ENCODE peak calls at places on chromosomes 4 and X, in six cellular contexts. One of them, this sample, is unnamed.

GRCh38 chrX:68238568-68238967 is 194.7 kb downstream of the OPHN1 start:
- DNase-seq in NCI-H1092 treated with DMSO at 0.1 percent for 48 hours: no peak
- DNase-seq in ACHN: peak; percentile 26
- DNase-seq in central memory CD4-positive, alpha-beta T cell: no peak
- DNase-seq in cerebellar cortex: no peak
- DNase-seq in T-helper 2 cell: peak; percentile 0
- DNase-seq in this sample: no peak

GRCh38 chr4:106289737-106290136 is 26.3 kb downstream of the TBCK start:
- DNase-seq in NCI-H1092 treated with DMSO at 0.1 percent for 48 hours: no peak
- DNase-seq in ACHN: no peak
- DNase-seq in central memory CD4-positive, alpha-beta T cell: no peak
- DNase-seq in cerebellar cortex: no peak
- DNase-seq in T-helper 2 cell: no peak
- DNase-seq in this sample: no peak

GRCh38 chrX:70253377-70254062 is 6.5 kb downstream of the P2RY4 start:
- DNase-seq in NCI-H1092 treated with DMSO at 0.1 percent for 48 hours: no peak
- DNase-seq in ACHN: no peak
- DNase-seq in central memory CD4-positive, alpha-beta T cell: no peak
- DNase-seq in cerebellar cortex: no peak
- DNase-seq in T-helper 2 cell: no peak
- DNase-seq in this sample: no peak

GRCh38 chr4:83639849-83640493 is 104.1 kb downstream of the GPAT3 start:
- DNase-seq in NCI-H1092 treated with DMSO at 0.1 percent for 48 hours: peak; percentile 19
- DNase-seq in ACHN: peak; percentile 70
- DNase-seq in central memory CD4-positive, alpha-beta T cell: peak; percentile 56
- DNase-seq in cerebellar cortex: peak; percentile 82
- DNase-seq in T-helper 2 cell: peak; percentile 66
- DNase-seq in this sample: no peak

GRCh38 chr4:69054578-69055200 is 41.6 kb upstream of the UGT2B7 start:
- DNase-seq in NCI-H1092 treated with DMSO at 0.1 percent for 48 hours: no peak
- DNase-seq in ACHN: peak; percentile 84
- DNase-seq in central memory CD4-positive, alpha-beta T cell: no peak
- DNase-seq in cerebellar cortex: no peak
- DNase-seq in T-helper 2 cell: no peak
- DNase-seq in this sample: no peak

GRCh38 chr4:188658958-188659522 is 519.8 kb downstream of the TRIML1 start:
- DNase-seq in NCI-H1092 treated with DMSO at 0.1 percent for 48 hours: no peak
- DNase-seq in ACHN: no peak
- DNase-seq in central memory CD4-positive, alpha-beta T cell: no peak
- DNase-seq in cerebellar cortex: no peak
- DNase-seq in T-helper 2 cell: no peak
- DNase-seq in this sample: no peak

GRCh38 chr4:73855406-73855805 is 2.3 kb downstream of the PF4V1 start:
- DNase-seq in NCI-H1092 treated with DMSO at 0.1 percent for 48 hours: no peak
- DNase-seq in ACHN: no peak
- DNase-seq in central memory CD4-positive, alpha-beta T cell: no peak
- DNase-seq in cerebellar cortex: no peak
- DNase-seq in T-helper 2 cell: no peak
- DNase-seq in this sample: no peak

GRCh38 chrX:3585719-3586118 is 127.7 kb downstream of the PRKX start:
- DNase-seq in NCI-H1092 treated with DMSO at 0.1 percent for 48 hours: peak; percentile 40
- DNase-seq in ACHN: no peak
- DNase-seq in central memory CD4-positive, alpha-beta T cell: no peak
- DNase-seq in cerebellar cortex: no peak
- DNase-seq in T-helper 2 cell: no peak
- DNase-seq in this sample: no peak

GRCh38 chr4:5863461-5864113 is 29.3 kb downstream of the CRMP1 start:
- DNase-seq in NCI-H1092 treated with DMSO at 0.1 percent for 48 hours: no peak
- DNase-seq in ACHN: peak; percentile 95
- DNase-seq in central memory CD4-positive, alpha-beta T cell: no peak
- DNase-seq in cerebellar cortex: no peak
- DNase-seq in T-helper 2 cell: peak; percentile 91
- DNase-seq in this sample: peak; percentile 75

GRCh38 chr4:183846951-183847350 is 58.2 kb upstream of the STOX2 start:
- DNase-seq in NCI-H1092 treated with DMSO at 0.1 percent for 48 hours: no peak
- DNase-seq in ACHN: no peak
- DNase-seq in central memory CD4-positive, alpha-beta T cell: no peak
- DNase-seq in cerebellar cortex: no peak
- DNase-seq in T-helper 2 cell: no peak
- DNase-seq in this sample: no peak

GRCh38 chr4:76977113-76977512 is 27.6 kb downstream of the SEPTIN11 start:
- DNase-seq in NCI-H1092 treated with DMSO at 0.1 percent for 48 hours: no peak
- DNase-seq in ACHN: no peak
- DNase-seq in central memory CD4-positive, alpha-beta T cell: no peak
- DNase-seq in cerebellar cortex: no peak
- DNase-seq in T-helper 2 cell: no peak
- DNase-seq in this sample: no peak

GRCh38 chr4:41369680-41370079 is 113.0 kb downstream of the UCHL1 start:
- DNase-seq in NCI-H1092 treated with DMSO at 0.1 percent for 48 hours: no peak
- DNase-seq in ACHN: no peak
- DNase-seq in central memory CD4-positive, alpha-beta T cell: no peak
- DNase-seq in cerebellar cortex: no peak
- DNase-seq in T-helper 2 cell: no peak
- DNase-seq in this sample: no peak

GRCh38 chr4:47251363-47252135 is 212.0 kb downstream of the COMMD8 start:
- DNase-seq in NCI-H1092 treated with DMSO at 0.1 percent for 48 hours: no peak
- DNase-seq in ACHN: no peak
- DNase-seq in central memory CD4-positive, alpha-beta T cell: no peak
- DNase-seq in cerebellar cortex: no peak
- DNase-seq in T-helper 2 cell: no peak
- DNase-seq in this sample: no peak

GRCh38 chr4:2862528-2862927 is 18.9 kb downstream of the ADD1 start:
- DNase-seq in NCI-H1092 treated with DMSO at 0.1 percent for 48 hours: no peak
- DNase-seq in ACHN: peak; percentile 75
- DNase-seq in central memory CD4-positive, alpha-beta T cell: no peak
- DNase-seq in cerebellar cortex: no peak
- DNase-seq in T-helper 2 cell: no peak
- DNase-seq in this sample: peak; percentile 21

GRCh38 chr4:157992038-157992706 is 180.7 kb downstream of the GASK1B start:
- DNase-seq in NCI-H1092 treated with DMSO at 0.1 percent for 48 hours: peak; percentile 47
- DNase-seq in ACHN: peak; percentile 71
- DNase-seq in central memory CD4-positive, alpha-beta T cell: peak; percentile 6
- DNase-seq in cerebellar cortex: peak; percentile 77
- DNase-seq in T-helper 2 cell: peak; percentile 41
- DNase-seq in this sample: no peak

GRCh38 chr4:23105759-23106370 is 413.1 kb downstream of the GBA3 start:
- DNase-seq in NCI-H1092 treated with DMSO at 0.1 percent for 48 hours: no peak
- DNase-seq in ACHN: no peak
- DNase-seq in central memory CD4-positive, alpha-beta T cell: no peak
- DNase-seq in cerebellar cortex: no peak
- DNase-seq in T-helper 2 cell: no peak
- DNase-seq in this sample: no peak

GRCh38 chrX:152817082-152817744 is 13.3 kb downstream of the CETN2 start:
- DNase-seq in NCI-H1092 treated with DMSO at 0.1 percent for 48 hours: peak; percentile 18
- DNase-seq in ACHN: peak; percentile 13
- DNase-seq in central memory CD4-positive, alpha-beta T cell: no peak
- DNase-seq in cerebellar cortex: peak; percentile 19
- DNase-seq in T-helper 2 cell: no peak
- DNase-seq in this sample: no peak

GRCh38 chr4:145177511-145177905 is 2.9 kb downstream of the OTUD4 start:
- DNase-seq in NCI-H1092 treated with DMSO at 0.1 percent for 48 hours: no peak
- DNase-seq in ACHN: peak; percentile 10
- DNase-seq in central memory CD4-positive, alpha-beta T cell: no peak
- DNase-seq in cerebellar cortex: peak; percentile 60
- DNase-seq in T-helper 2 cell: peak; percentile 27
- DNase-seq in this sample: no peak

GRCh38 chrX:66200855-66201795 is 37.1 kb downstream of the HEPH start:
- DNase-seq in NCI-H1092 treated with DMSO at 0.1 percent for 48 hours: no peak
- DNase-seq in ACHN: peak; percentile 4
- DNase-seq in central memory CD4-positive, alpha-beta T cell: no peak
- DNase-seq in cerebellar cortex: no peak
- DNase-seq in T-helper 2 cell: peak; percentile 18
- DNase-seq in this sample: no peak

GRCh38 chr4:77036206-77036605 is 39.6 kb downstream of the CCNI start:
- DNase-seq in NCI-H1092 treated with DMSO at 0.1 percent for 48 hours: no peak
- DNase-seq in ACHN: no peak
- DNase-seq in central memory CD4-positive, alpha-beta T cell: no peak
- DNase-seq in cerebellar cortex: no peak
- DNase-seq in T-helper 2 cell: no peak
- DNase-seq in this sample: peak; percentile 88

GRCh38 chr4:10926025-10926424 is 241.5 kb upstream of the CLNK start:
- DNase-seq in NCI-H1092 treated with DMSO at 0.1 percent for 48 hours: no peak
- DNase-seq in ACHN: no peak
- DNase-seq in central memory CD4-positive, alpha-beta T cell: no peak
- DNase-seq in cerebellar cortex: peak; percentile 15
- DNase-seq in T-helper 2 cell: no peak
- DNase-seq in this sample: no peak

GRCh38 chrX:153829799-153830631 is at the start of gene PDZD4:
- DNase-seq in NCI-H1092 treated with DMSO at 0.1 percent for 48 hours: no peak
- DNase-seq in ACHN: no peak
- DNase-seq in central memory CD4-positive, alpha-beta T cell: peak; percentile 32
- DNase-seq in cerebellar cortex: no peak
- DNase-seq in T-helper 2 cell: no peak
- DNase-seq in this sample: no peak

GRCh38 chr4:75745192-75745591 is 20.8 kb downstream of the USO1 start:
- DNase-seq in NCI-H1092 treated with DMSO at 0.1 percent for 48 hours: no peak
- DNase-seq in ACHN: no peak
- DNase-seq in central memory CD4-positive, alpha-beta T cell: no peak
- DNase-seq in cerebellar cortex: no peak
- DNase-seq in T-helper 2 cell: no peak
- DNase-seq in this sample: no peak

GRCh38 chrX:155070975-155071693 is at the start of the genes BRCC3, CMC4 and MTCP1:
- DNase-seq in NCI-H1092 treated with DMSO at 0.1 percent for 48 hours: peak; percentile 89
- DNase-seq in ACHN: peak; percentile 74
- DNase-seq in central memory CD4-positive, alpha-beta T cell: peak; percentile 70
- DNase-seq in cerebellar cortex: peak; percentile 77
- DNase-seq in T-helper 2 cell: peak; percentile 88
- DNase-seq in this sample: no peak

GRCh38 chr4:15682340-15682725 is 706 bp downstream of the FAM200B start:
- DNase-seq in NCI-H1092 treated with DMSO at 0.1 percent for 48 hours: no peak
- DNase-seq in ACHN: no peak
- DNase-seq in central memory CD4-positive, alpha-beta T cell: no peak
- DNase-seq in cerebellar cortex: no peak
- DNase-seq in T-helper 2 cell: peak; percentile 52
- DNase-seq in this sample: no peak

GRCh38 chr4:134702374-134702773 is 500.8 kb upstream of the PABPC4L start:
- DNase-seq in NCI-H1092 treated with DMSO at 0.1 percent for 48 hours: no peak
- DNase-seq in ACHN: no peak
- DNase-seq in central memory CD4-positive, alpha-beta T cell: no peak
- DNase-seq in cerebellar cortex: no peak
- DNase-seq in T-helper 2 cell: no peak
- DNase-seq in this sample: no peak